ENCODE peak calls at places on chromosomes 11 and 22, in seven cellular contexts. B is mucosa of descending colon, P is osteocyte, C is psoas muscle, N is D721Med, E is lung, J is natural killer cell. G is an unnamed sample.

GRCh38 chr11:67024410-67024809 is 1.5 kb downstream of the SYT12 start:
- DNase-seq in B (no peak), P (no peak), C (no peak), N (no peak), E (no peak), J (no peak), G (no peak)

GRCh38 chr11:44016129-44016528 is 31.7 kb upstream of the ACCSL start:
- DNase-seq in B (no peak), P (peak), C (peak), N (no peak), E (no peak), J (no peak), G (no peak)

GRCh38 chr11:17406818-17407149 is 18.3 kb upstream of the KCNJ11 start:
- DNase-seq in B (peak), P (no peak), C (no peak), N (no peak), E (no peak), J (no peak), G (no peak)

GRCh38 chr11:75836422-75836821 is 21.4 kb downstream of the UVRAG start:
- DNase-seq in B (no peak), P (no peak), C (no peak), N (no peak), E (no peak), J (no peak), G (no peak)

GRCh38 chr11:86559311-86559945 is 113.0 kb downstream of the ME3 start:
- DNase-seq in B (no peak), P (no peak), C (peak), N (no peak), E (no peak), J (no peak), G (no peak)

GRCh38 chr11:66407651-66408050 is 13.2 kb upstream of the NPAS4 start:
- DNase-seq in B (no peak), P (no peak), C (no peak), N (no peak), E (no peak), J (no peak), G (no peak)

GRCh38 chr11:1301220-1302000 is 8.0 kb downstream of the TOLLIP start:
- DNase-seq in B (no peak), P (peak), C (no peak), N (no peak), E (peak), J (no peak), G (peak)

GRCh38 chr11:129960216-129961214 is 42.1 kb downstream of the PRDM10 start:
- DNase-seq in B (no peak), P (no peak), C (no peak), N (no peak), E (no peak), J (no peak), G (no peak)

GRCh38 chr11:110366234-110366633 is 63.5 kb upstream of the FDX1 start:
- DNase-seq in B (no peak), P (no peak), C (peak), N (no peak), E (peak), J (no peak), G (no peak)

GRCh38 chr22:24502540-24502939 is 7.4 kb downstream of the UPB1 start:
- DNase-seq in B (no peak), P (no peak), C (no peak), N (no peak), E (no peak), J (no peak), G (no peak)

GRCh38 chr11:134911514-134912180 is 499.6 kb upstream of the B3GAT1 start:
- DNase-seq in B (peak), P (peak), C (no peak), N (no peak), E (no peak), J (no peak), G (no peak)

GRCh38 chr11:69836401-69836800 is 17.2 kb upstream of the FGF3 start:
- DNase-seq in B (no peak), P (no peak), C (no peak), N (no peak), E (no peak), J (no peak), G (no peak)

GRCh38 chr11:95426823-95427462 is 195.9 kb upstream of the SESN3 start:
- DNase-seq in B (no peak), P (no peak), C (no peak), N (no peak), E (no peak), J (no peak), G (no peak)

GRCh38 chr11:117562111-117562510 is 234.5 kb downstream of the CEP164 start:
- DNase-seq in B (no peak), P (no peak), C (no peak), N (no peak), E (no peak), J (no peak), G (no peak)

GRCh38 chr22:22113701-22114100 is 130.9 kb upstream of the VPREB1 start:
- DNase-seq in B (no peak), P (no peak), C (no peak), N (no peak), E (no peak), J (no peak), G (no peak)

GRCh38 chr11:14359573-14360031 is 619 bp upstream of the RRAS2 start:
- DNase-seq in B (no peak), P (no peak), C (no peak), N (no peak), E (no peak), J (no peak), G (no peak)

GRCh38 chr11:132638421-132638820 is 893.9 kb downstream of the OPCML start:
- DNase-seq in B (no peak), P (no peak), C (no peak), N (no peak), E (no peak), J (no peak), G (no peak)

GRCh38 chr11:63560506-63561179 is 2.5 kb downstream of the PLAAT2 start:
- DNase-seq in B (peak), P (peak), C (no peak), N (no peak), E (peak), J (no peak), G (no peak)

GRCh38 chr22:38850941-38851849 is 7.4 kb upstream of the NPTXR start:
- DNase-seq in B (no peak), P (no peak), C (peak), N (no peak), E (no peak), J (no peak), G (no peak)

GRCh38 chr11:76557466-76557865 is 112.6 kb downstream of the EMSY start:
- DNase-seq in B (no peak), P (no peak), C (no peak), N (no peak), E (no peak), J (no peak), G (no peak)

GRCh38 chr22:36928826-36929535 is 15.6 kb downstream of the CSF2RB start:
- DNase-seq in B (no peak), P (no peak), C (no peak), N (no peak), E (no peak), J (no peak), G (no peak)

GRCh38 chr11:74085542-74085892 is 76.6 kb upstream of the UCP3 start:
- DNase-seq in B (no peak), P (no peak), C (no peak), N (no peak), E (no peak), J (no peak), G (peak)

GRCh38 chr22:17943533-17944204 is 80.7 kb downstream of the MICAL3 start:
- DNase-seq in B (no peak), P (no peak), C (no peak), N (no peak), E (no peak), J (no peak), G (no peak)

GRCh38 chr11:48177661-48178060 is 38.9 kb upstream of the OR4B1 start:
- DNase-seq in B (no peak), P (no peak), C (no peak), N (no peak), E (no peak), J (no peak), G (no peak)

GRCh38 chr11:124896071-124896750 is 1.5 kb downstream of the ROBO4 start:
- DNase-seq in B (no peak), P (peak), C (no peak), N (peak), E (no peak), J (no peak), G (no peak)

GRCh38 chr11:120820040-120820439 is 203.9 kb upstream of the TBCEL start:
- DNase-seq in B (no peak), P (no peak), C (no peak), N (no peak), E (no peak), J (no peak), G (no peak)

GRCh38 chr11:47565340-47566165 is at the start of gene PTPMT1:
- DNase-seq in B (peak), P (peak), C (peak), N (no peak), E (peak), J (peak), G (no peak)

GRCh38 chr11:94132152-94132558 is 3.5 kb downstream of the PANX1 start:
- DNase-seq in B (no peak), P (no peak), C (no peak), N (no peak), E (no peak), J (no peak), G (no peak)

GRCh38 chr11:92528051-92528450 is 303.4 kb downstream of the FAT3 start:
- DNase-seq in B (no peak), P (no peak), C (no peak), N (no peak), E (no peak), J (no peak), G (no peak)

GRCh38 chr11:34055218-34056000 is 3.9 kb downstream of the CAPRIN1 start:
- DNase-seq in B (no peak), P (no peak), C (no peak), N (no peak), E (no peak), J (no peak), G (no peak)

GRCh38 chr22:20185750-20186149 is 34.9 kb upstream of the CCDC188 start:
- DNase-seq in B (no peak), P (no peak), C (no peak), N (no peak), E (no peak), J (no peak), G (no peak)

GRCh38 chr22:20187777-20188566 is 37.1 kb upstream of the CCDC188 start:
- DNase-seq in B (no peak), P (no peak), C (no peak), N (no peak), E (no peak), J (no peak), G (no peak)

GRCh38 chr22:20186871-20187546 is 36.2 kb upstream of the CCDC188 start:
- DNase-seq in B (no peak), P (no peak), C (no peak), N (no peak), E (no peak), J (no peak), G (no peak)

GRCh38 chr22:20184501-20185145 is 33.8 kb upstream of the CCDC188 start:
- DNase-seq in B (no peak), P (no peak), C (no peak), N (no peak), E (no peak), J (no peak), G (no peak)

DNA sequence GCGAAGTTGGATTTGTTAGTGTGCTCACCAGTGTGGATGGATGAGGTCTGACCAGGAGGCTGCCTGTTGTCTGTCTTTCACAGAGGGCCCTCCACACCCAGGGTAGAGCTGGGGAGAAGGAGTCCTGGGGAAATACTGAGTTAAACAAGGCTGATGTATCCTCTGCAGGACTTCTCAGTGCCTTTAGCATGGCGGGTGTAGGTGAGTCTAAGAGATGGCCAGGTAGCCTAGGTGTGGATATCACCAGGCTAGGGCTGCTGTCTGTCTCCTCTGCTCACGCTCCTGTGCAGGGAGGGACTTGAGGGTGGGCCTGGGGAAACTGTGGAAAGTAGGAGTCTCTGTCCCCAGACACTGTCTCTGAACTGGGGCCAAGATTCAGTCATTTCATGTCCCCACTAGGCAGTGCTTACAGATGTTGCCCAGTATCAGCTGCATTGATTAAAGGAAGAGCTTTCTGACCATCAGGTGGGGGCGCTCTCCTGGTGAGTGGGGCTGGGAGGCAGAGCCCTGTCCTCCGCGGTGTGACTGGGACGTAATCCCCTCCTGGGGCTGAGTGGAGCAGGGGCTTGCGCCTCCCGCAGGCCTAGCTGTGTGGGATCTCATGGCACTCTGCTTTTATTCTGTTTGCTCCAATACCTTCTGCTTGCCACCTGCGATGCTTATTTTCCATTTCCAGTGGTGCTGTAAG is 35.5 kb upstream of the CCDC188 start:
- DNase-seq in B (no peak), P (no peak), C (no peak), N (no peak), E (no peak), J (no peak), G (no peak)
- TF ChIP-seq CTCF in B (no peak), P (no peak), C (no peak), N (peak), E (no peak), J (no peak), G (no peak)

GRCh38 chr11:19323502-19323901 is 82.8 kb upstream of the E2F8 start:
- DNase-seq in B (no peak), P (no peak), C (no peak), N (no peak), E (no peak), J (no peak), G (no peak)
- TF ChIP-seq CTCF in B (no peak), P (peak), C (no peak), N (no peak), E (no peak), J (no peak), G (no peak)

GRCh38 chr11:29432719-29433325 is 584.0 kb downstream of the KCNA4 start:
- DNase-seq in B (no peak), P (no peak), C (no peak), N (no peak), E (no peak), J (no peak), G (no peak)
- TF ChIP-seq CTCF in B (no peak), P (peak), C (peak), N (peak), E (no peak), J (no peak), G (peak)

GRCh38 chr22:43227231-43227630 is 40.3 kb upstream of the TTLL12 start:
- DNase-seq in B (no peak), P (no peak), C (no peak), N (no peak), E (no peak), J (no peak), G (no peak)

GRCh38 chr22:43230571-43230970 is 43.6 kb upstream of the TTLL12 start:
- DNase-seq in B (no peak), P (no peak), C (no peak), N (no peak), E (no peak), J (no peak), G (no peak)

GRCh38 chr22:43228863-43229262 is 41.9 kb upstream of the TTLL12 start:
- DNase-seq in B (no peak), P (no peak), C (no peak), N (no peak), E (no peak), J (no peak), G (no peak)

GRCh38 chr22:43226368-43226979 is 39.5 kb upstream of the TTLL12 start:
- DNase-seq in B (no peak), P (no peak), C (no peak), N (no peak), E (no peak), J (no peak), G (no peak)

GRCh38 chr22:43228330-43228729 is 41.4 kb upstream of the TTLL12 start:
- DNase-seq in B (no peak), P (no peak), C (no peak), N (peak), E (no peak), J (no peak), G (no peak)
- TF ChIP-seq CTCF in B (no peak), P (peak), C (peak), N (peak), E (no peak), J (no peak), G (no peak)

DNA sequence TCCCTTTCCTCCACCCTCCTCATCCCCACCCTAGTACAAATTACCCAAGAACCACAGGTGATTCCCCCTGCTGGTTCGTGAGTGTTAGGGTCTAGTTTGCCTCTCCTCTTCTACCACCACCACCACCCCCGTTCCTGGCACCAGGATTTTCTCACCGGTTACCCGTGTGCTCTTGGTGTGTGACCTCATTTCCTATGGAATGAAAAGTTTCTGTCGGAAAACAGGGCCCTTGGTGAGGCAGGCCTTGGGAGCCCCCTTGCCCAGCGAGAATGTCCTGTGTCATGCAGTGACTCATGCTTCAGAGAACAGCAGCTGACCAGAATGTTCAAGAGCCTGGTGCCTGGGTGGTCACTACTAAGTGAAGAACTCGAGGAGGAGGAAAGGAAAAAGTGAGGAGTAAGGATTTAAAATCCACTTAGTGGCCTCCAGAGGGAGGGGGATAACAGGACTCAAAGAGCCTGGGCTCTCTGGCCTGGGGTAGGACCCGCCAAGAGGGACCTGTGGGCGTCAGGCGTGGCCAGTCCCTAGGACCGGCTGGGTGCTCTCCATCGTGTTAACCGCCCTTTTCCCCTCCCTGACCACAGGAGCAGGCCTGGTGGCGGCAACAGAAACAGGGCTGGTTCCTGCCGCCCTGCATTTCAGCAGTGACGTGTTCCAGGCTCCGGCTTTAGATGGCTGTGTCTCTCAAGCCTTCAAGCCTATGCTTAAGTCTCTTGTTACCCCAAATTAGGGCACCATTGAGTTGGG is 30.2 kb downstream of the C22orf31 start:
- DNase-seq in B (no peak), P (peak), C (peak), N (no peak), E (peak), J (peak), G (no peak)
- TF ChIP-seq CTCF in B (no peak), P (no peak), C (peak), N (no peak), E (no peak), J (no peak), G (no peak)

GRCh38 chr11:64996710-64997380 is at the start of gene BATF2:
- DNase-seq in B (peak), P (no peak), C (peak), N (peak), E (peak), J (no peak), G (peak)
- TF ChIP-seq CTCF in B (peak), P (peak), C (peak), N (peak), E (peak), J (no peak), G (peak)

GRCh38 chr22:49799431-49800075 is 28.1 kb downstream of the BRD1 start:
- DNase-seq in B (no peak), P (no peak), C (no peak), N (no peak), E (no peak), J (no peak), G (no peak)
- TF ChIP-seq CTCF in B (no peak), P (no peak), C (no peak), N (no peak), E (no peak), J (no peak), G (no peak)

GRCh38 chr11:4994551-4994950 is at the start of gene OR51L1:
- DNase-seq in B (no peak), P (no peak), C (no peak), N (no peak), E (no peak), J (no peak), G (no peak)

DNA sequence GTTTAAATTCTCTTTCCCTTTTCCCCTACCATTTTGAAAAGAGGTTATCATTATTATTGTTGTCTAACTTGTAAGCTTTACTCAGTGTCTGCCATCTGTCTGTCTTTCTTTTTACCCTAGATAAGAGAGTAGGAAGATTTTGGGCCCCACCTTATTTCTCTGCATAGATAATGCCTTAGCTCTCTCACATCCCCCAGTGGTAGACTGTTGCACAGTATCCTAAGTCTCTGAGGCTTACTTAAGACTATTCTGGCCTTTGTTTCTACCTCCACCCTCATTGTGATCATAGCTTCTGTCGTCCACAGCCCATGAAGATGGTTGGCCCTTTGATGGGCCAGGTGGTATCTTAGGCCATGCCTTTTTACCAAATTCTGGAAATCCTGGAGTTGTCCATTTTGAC is 3.6 kb upstream of the OR51L1 start:
- DNase-seq in B (no peak), P (no peak), C (no peak), N (no peak), E (no peak), J (no peak), G (no peak)
- TF ChIP-seq CTCF in B (no peak), P (peak), C (no peak), N (peak), E (no peak), J (no peak), G (no peak)

DNA sequence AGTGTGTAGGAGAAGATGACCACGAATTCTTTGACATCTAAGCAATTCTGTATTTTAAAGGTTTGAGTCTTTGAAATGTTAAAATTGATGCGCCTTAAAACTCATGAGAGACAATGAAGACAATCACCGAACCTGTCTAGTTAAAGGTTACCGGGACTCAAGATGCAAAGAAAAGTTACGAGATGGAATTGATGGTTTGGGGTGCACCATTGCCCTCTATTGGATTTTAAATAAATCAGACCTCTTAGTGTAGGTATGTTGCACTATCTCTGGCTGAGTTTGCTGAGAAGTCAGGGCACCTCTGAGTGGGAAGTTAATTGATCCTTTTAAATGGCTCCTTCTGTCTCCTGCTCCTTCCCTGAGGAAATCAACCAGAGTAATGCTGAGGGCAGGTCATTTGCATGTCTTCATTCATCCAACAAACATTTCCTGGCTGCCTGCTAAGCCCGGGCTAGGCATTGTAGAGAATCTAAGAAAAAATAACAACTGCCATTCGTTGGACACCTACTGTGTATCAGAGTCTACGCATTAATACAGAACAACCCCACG is 19.4 kb upstream of the TMA7B start:
- DNase-seq in B (no peak), P (no peak), C (no peak), N (no peak), E (no peak), J (no peak), G (no peak)
- TF ChIP-seq CTCF in B (no peak), P (no peak), C (no peak), N (no peak), E (no peak), J (peak), G (no peak)

G was measured in CD14-positive monocyte.